ENCODE peak calls at places on chromosomes 5 and 9, in four cellular contexts. One of them, this sample, is unnamed.

GRCh38 chr5:23269981-23270380 is 237.4 kb upstream of the PRDM9 start:
- DNase-seq in stomach: no peak
- DNase-seq in H1: no peak
- DNase-seq in transverse colon: no peak
- DNase-seq in this sample: no peak

GRCh38 chr5:168317521-168318147 is 26.2 kb downstream of the WWC1 start:
- DNase-seq in H1: no peak
- DNase-seq in transverse colon: no peak
- DNase-seq in stomach: peak; percentile 44
- DNase-seq in this sample: no peak

GRCh38 chr9:12813960-12814876 is 39.4 kb downstream of the LURAP1L start:
- DNase-seq in H1: no peak
- DNase-seq in stomach: peak; percentile 58
- DNase-seq in transverse colon: peak; percentile 69
- DNase-seq in this sample: no peak

GRCh38 chr9:113928269-113928668 is 52.2 kb downstream of the ZNF618 start:
- DNase-seq in H1: no peak
- DNase-seq in transverse colon: no peak
- DNase-seq in stomach: no peak
- DNase-seq in this sample: no peak

GRCh38 chr5:10860645-10861455 is 99.8 kb upstream of the DAP start:
- DNase-seq in stomach: no peak
- DNase-seq in transverse colon: no peak
- DNase-seq in H1: no peak
- DNase-seq in this sample: no peak

GRCh38 chr5:74401566-74402320 is 238.8 kb downstream of the ENC1 start:
- DNase-seq in transverse colon: no peak
- DNase-seq in stomach: no peak
- DNase-seq in H1: no peak
- DNase-seq in this sample: no peak

GRCh38 chr9:27785714-27786100 is 212.4 kb upstream of the C9orf72 start:
- DNase-seq in stomach: no peak
- DNase-seq in H1: no peak
- DNase-seq in transverse colon: no peak
- DNase-seq in this sample: no peak

GRCh38 chr9:122904466-122904822 is 715 bp downstream of the RC3H2 start:
- DNase-seq in H1: no peak
- DNase-seq in transverse colon: peak; percentile 31
- DNase-seq in stomach: peak; percentile 41
- DNase-seq in this sample: peak; percentile 14

GRCh38 chr9:13718086-13718485 is 438.6 kb upstream of the MPDZ start:
- DNase-seq in transverse colon: no peak
- DNase-seq in H1: no peak
- DNase-seq in stomach: no peak
- DNase-seq in this sample: no peak

GRCh38 chr9:33620738-33621439 is 96.8 kb downstream of the ANKRD18B start:
- DNase-seq in transverse colon: no peak
- DNase-seq in H1: no peak
- DNase-seq in stomach: no peak
- DNase-seq in this sample: no peak

GRCh38 chr5:76622973-76623596 is at the start of gene F2RL2:
- DNase-seq in stomach: no peak
- DNase-seq in H1: no peak
- DNase-seq in transverse colon: no peak
- DNase-seq in this sample: no peak

GRCh38 chr5:43401827-43402226 is 10.4 kb downstream of the CCL28 start:
- DNase-seq in transverse colon: no peak
- DNase-seq in stomach: no peak
- DNase-seq in H1: no peak
- DNase-seq in this sample: no peak

GRCh38 chr5:1280177-1281037 is 14.5 kb downstream of the TERT start:
- DNase-seq in H1: no peak
- DNase-seq in stomach: no peak
- DNase-seq in transverse colon: no peak
- DNase-seq in this sample: no peak

GRCh38 chr9:135218331-135219225 is 131.1 kb downstream of the OLFM1 start:
- DNase-seq in H1: no peak
- DNase-seq in transverse colon: no peak
- DNase-seq in stomach: no peak
- DNase-seq in this sample: no peak

GRCh38 chr5:168159425-168159824 is 132.0 kb upstream of the WWC1 start:
- DNase-seq in H1: no peak
- DNase-seq in stomach: peak; percentile 81
- DNase-seq in transverse colon: peak; percentile 78
- DNase-seq in this sample: no peak

GRCh38 chr5:58060971-58061370 is 398.9 kb downstream of the PLK2 start:
- DNase-seq in transverse colon: no peak
- DNase-seq in stomach: no peak
- DNase-seq in H1: no peak
- DNase-seq in this sample: no peak

GRCh38 chr9:37994639-37995347 is 74.2 kb downstream of the SHB start:
- DNase-seq in transverse colon: peak; percentile 55
- DNase-seq in H1: no peak
- DNase-seq in stomach: peak; percentile 40
- DNase-seq in this sample: peak; percentile 56

GRCh38 chr5:130795037-130795436 is 370.0 kb downstream of the HINT1 start:
- DNase-seq in H1: no peak
- DNase-seq in stomach: no peak
- DNase-seq in transverse colon: no peak
- DNase-seq in this sample: no peak

GRCh38 chr9:114671605-114672004 is 10.4 kb downstream of the TEX48 start:
- DNase-seq in H1: no peak
- DNase-seq in transverse colon: no peak
- DNase-seq in stomach: peak; percentile 61
- DNase-seq in this sample: no peak

GRCh38 chr5:85843535-85843934 is 774.2 kb upstream of the COX7C start:
- DNase-seq in H1: no peak
- DNase-seq in transverse colon: no peak
- DNase-seq in stomach: no peak
- DNase-seq in this sample: no peak

GRCh38 chr9:87271696-87272477 is 225.8 kb upstream of the DAPK1 start:
- DNase-seq in stomach: no peak
- DNase-seq in H1: no peak
- DNase-seq in transverse colon: no peak
- DNase-seq in this sample: no peak

GRCh38 chr5:80565330-80565729 is 4.8 kb downstream of the ANKRD34B start:
- DNase-seq in H1: no peak
- DNase-seq in stomach: no peak
- DNase-seq in transverse colon: no peak
- DNase-seq in this sample: no peak

GRCh38 chr5:14400085-14400484 is 181.5 kb upstream of the OTULINL start:
- DNase-seq in stomach: no peak
- DNase-seq in H1: no peak
- DNase-seq in transverse colon: no peak
- DNase-seq in this sample: no peak

GRCh38 chr5:130546216-130546615 is 618.8 kb downstream of the HINT1 start:
- DNase-seq in transverse colon: no peak
- DNase-seq in H1: no peak
- DNase-seq in stomach: no peak
- DNase-seq in this sample: no peak

GRCh38 chr9:137783521-137783920 is 94.1 kb upstream of the CACNA1B start:
- DNase-seq in stomach: no peak
- DNase-seq in transverse colon: no peak
- DNase-seq in H1: no peak
- DNase-seq in this sample: no peak

GRCh38 chr5:501833-502184 is 22.4 kb downstream of the SLC9A3 start:
- DNase-seq in H1: no peak
- DNase-seq in transverse colon: no peak
- DNase-seq in stomach: no peak
- DNase-seq in this sample: no peak

GRCh38 chr5:79745255-79745654 is 55.6 kb downstream of the CMYA5 start:
- DNase-seq in stomach: no peak
- DNase-seq in transverse colon: no peak
- DNase-seq in H1: no peak
- DNase-seq in this sample: no peak

GRCh38 chr9:135797507-135798302 is 95.7 kb downstream of the KCNT1 start:
- DNase-seq in transverse colon: no peak
- DNase-seq in H1: peak; percentile 94
- DNase-seq in stomach: peak; percentile 31
- DNase-seq in this sample: no peak

GRCh38 chr5:135013947-135014570 is 20.0 kb downstream of the PITX1 start:
- DNase-seq in transverse colon: no peak
- DNase-seq in stomach: peak; percentile 81
- DNase-seq in H1: peak; percentile 41
- DNase-seq in this sample: no peak

GRCh38 chr5:103271570-103272289 is 13.2 kb downstream of the MACIR start:
- DNase-seq in stomach: no peak
- DNase-seq in H1: no peak
- DNase-seq in transverse colon: no peak
- DNase-seq in this sample: no peak

GRCh38 chr5:50476549-50476948 is 35.5 kb upstream of the EMB start:
- DNase-seq in stomach: no peak
- DNase-seq in transverse colon: no peak
- DNase-seq in H1: no peak
- DNase-seq in this sample: no peak
- TF ChIP-seq POLR2AphosphoS5 in stomach: no peak
- TF ChIP-seq POLR2AphosphoS5 in transverse colon: no peak
- TF ChIP-seq POLR2AphosphoS5 in H1: no peak
- TF ChIP-seq POLR2AphosphoS5 in this sample: no peak

GRCh38 chr9:110140276-110140675 is 67.7 kb downstream of the C9orf152 start:
- DNase-seq in transverse colon: no peak
- DNase-seq in H1: no peak
- DNase-seq in stomach: no peak
- DNase-seq in this sample: no peak

GRCh38 chr9:110143969-110144545 is 63.9 kb downstream of the C9orf152 start:
- DNase-seq in stomach: no peak
- DNase-seq in H1: no peak
- DNase-seq in transverse colon: peak; percentile 31
- DNase-seq in this sample: peak; percentile 32

GRCh38 chr9:110142253-110142652 is 65.7 kb downstream of the C9orf152 start:
- DNase-seq in H1: no peak
- DNase-seq in stomach: no peak
- DNase-seq in transverse colon: no peak
- DNase-seq in this sample: no peak

GRCh38 chr9:110142868-110143866 is 64.8 kb downstream of the C9orf152 start:
- DNase-seq in transverse colon: no peak
- DNase-seq in H1: no peak
- DNase-seq in stomach: no peak
- DNase-seq in this sample: peak; percentile 22

GRCh38 chr9:110141118-110141797 is 66.7 kb downstream of the C9orf152 start:
- DNase-seq in transverse colon: no peak
- DNase-seq in stomach: no peak
- DNase-seq in H1: no peak
- DNase-seq in this sample: no peak
- TF ChIP-seq POLR2AphosphoS5 in transverse colon: no peak
- TF ChIP-seq POLR2AphosphoS5 in stomach: peak; percentile 69
- TF ChIP-seq POLR2AphosphoS5 in H1: no peak
- TF ChIP-seq POLR2AphosphoS5 in this sample: peak; percentile 34

GRCh38 chr9:130682490-130683121 is 11.0 kb upstream of the EXOSC2 start:
- DNase-seq in stomach: peak; percentile 88
- DNase-seq in transverse colon: peak; percentile 86
- DNase-seq in H1: peak; percentile 88
- DNase-seq in this sample: peak; percentile 58
- TF ChIP-seq POLR2AphosphoS5 in stomach: peak; percentile 53
- TF ChIP-seq POLR2AphosphoS5 in transverse colon: no peak
- TF ChIP-seq POLR2AphosphoS5 in H1: no peak
- TF ChIP-seq POLR2AphosphoS5 in this sample: no peak

DNA sequence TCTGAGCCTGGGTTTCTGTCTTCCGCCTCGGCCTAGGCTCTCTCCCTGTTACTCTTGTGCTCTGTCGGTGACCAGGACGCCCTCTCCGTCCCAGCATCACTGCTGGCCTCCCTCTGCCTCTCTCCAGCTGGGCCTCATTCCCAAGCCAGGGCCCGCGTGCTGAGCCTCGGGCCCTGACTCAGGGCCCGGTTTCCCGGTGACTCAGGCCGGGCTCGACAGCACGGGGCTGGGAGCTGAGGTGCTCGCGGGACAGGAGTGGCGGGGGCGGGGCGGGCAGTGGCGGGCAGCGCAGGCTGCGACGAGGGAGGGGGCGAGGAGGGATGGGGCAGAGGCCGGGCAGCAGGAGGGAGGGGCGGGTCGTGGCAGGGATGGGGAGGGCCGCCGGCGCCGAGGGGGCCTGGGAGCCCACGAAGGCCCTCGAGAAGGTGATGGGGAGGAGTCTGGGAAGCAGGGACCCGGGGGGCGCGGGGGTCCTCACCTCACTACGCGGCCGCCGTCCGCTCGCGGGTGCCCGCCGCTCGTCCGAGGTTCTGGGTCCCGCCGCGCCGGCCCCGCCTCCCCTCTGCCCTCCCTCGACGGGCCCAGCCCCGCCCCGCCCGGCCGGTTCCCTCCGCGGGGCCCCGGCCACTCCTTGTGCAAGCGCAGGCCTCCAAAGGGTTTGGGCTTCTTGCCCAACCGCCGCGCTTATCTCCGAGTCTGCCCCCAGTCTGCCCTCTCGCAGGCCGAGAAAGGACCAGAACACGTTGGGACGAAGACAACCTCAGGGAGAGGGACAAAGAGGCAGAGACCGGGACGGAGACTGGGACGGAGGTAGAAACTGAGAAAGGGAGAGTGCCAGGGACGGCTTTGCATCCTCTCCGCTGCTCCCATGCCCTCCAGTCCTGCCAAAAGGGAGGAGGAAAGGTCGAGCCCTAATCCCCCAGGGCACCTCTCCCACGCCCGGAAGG is at the start of gene ARAP3:
- DNase-seq in stomach: peak; percentile 96
- DNase-seq in transverse colon: peak; percentile 86
- DNase-seq in H1: peak; percentile 88
- DNase-seq in this sample: no peak
- TF ChIP-seq POLR2AphosphoS5 in stomach: peak; percentile 66
- TF ChIP-seq POLR2AphosphoS5 in transverse colon: no peak
- TF ChIP-seq POLR2AphosphoS5 in H1: no peak
- TF ChIP-seq POLR2AphosphoS5 in this sample: no peak